ENCODE peak calls at places on chromosome 1, in eight cellular contexts. One of them, this sample, is unnamed.

GRCh38 chr1:211236633-211237321 is 22.4 kb upstream of the RCOR3 start:
- DNase-seq in NCI-H774: no peak
- DNase-seq in NCI-H1105: no peak
- DNase-seq in GM20000: no peak
- DNase-seq in HL-60: no peak
- DNase-seq in KG1: no peak
- DNase-seq in NCI-H1092: no peak
- DNase-seq in activated CD8-positive, alpha-beta memory T cell treated with anti-CD3 and anti-CD28 coated beads for 24 hours: no peak
- DNase-seq in this sample: no peak

GRCh38 chr1:64470670-64471217 is 815 bp downstream of the CACHD1 start:
- DNase-seq in GM20000: peak
- DNase-seq in HL-60: no peak
- DNase-seq in NCI-H1092: no peak
- DNase-seq in KG1: no peak
- DNase-seq in NCI-H1105: no peak
- DNase-seq in activated CD8-positive, alpha-beta memory T cell treated with anti-CD3 and anti-CD28 coated beads for 24 hours: no peak
- DNase-seq in NCI-H774: no peak
- DNase-seq in this sample: peak

GRCh38 chr1:19420606-19421005 is 64.7 kb downstream of the CAPZB start:
- DNase-seq in GM20000: no peak
- DNase-seq in HL-60: no peak
- DNase-seq in NCI-H1105: no peak
- DNase-seq in activated CD8-positive, alpha-beta memory T cell treated with anti-CD3 and anti-CD28 coated beads for 24 hours: no peak
- DNase-seq in KG1: no peak
- DNase-seq in NCI-H774: no peak
- DNase-seq in NCI-H1092: no peak
- DNase-seq in this sample: no peak

GRCh38 chr1:54997711-54997986 is 1.1 kb upstream of the BSND start:
- DNase-seq in HL-60: no peak
- DNase-seq in NCI-H1092: no peak
- DNase-seq in NCI-H1105: no peak
- DNase-seq in NCI-H774: no peak
- DNase-seq in GM20000: no peak
- DNase-seq in activated CD8-positive, alpha-beta memory T cell treated with anti-CD3 and anti-CD28 coated beads for 24 hours: no peak
- DNase-seq in KG1: no peak
- DNase-seq in this sample: no peak

GRCh38 chr1:15039901-15040300 is 113.6 kb upstream of the TMEM51 start:
- DNase-seq in GM20000: no peak
- DNase-seq in NCI-H1105: no peak
- DNase-seq in KG1: no peak
- DNase-seq in activated CD8-positive, alpha-beta memory T cell treated with anti-CD3 and anti-CD28 coated beads for 24 hours: no peak
- DNase-seq in NCI-H1092: no peak
- DNase-seq in HL-60: no peak
- DNase-seq in NCI-H774: no peak
- DNase-seq in this sample: no peak

GRCh38 chr1:34436836-34437235 is 260.1 kb downstream of the C1orf94 start:
- DNase-seq in NCI-H1092: no peak
- DNase-seq in GM20000: no peak
- DNase-seq in NCI-H774: no peak
- DNase-seq in HL-60: no peak
- DNase-seq in NCI-H1105: no peak
- DNase-seq in KG1: no peak
- DNase-seq in activated CD8-positive, alpha-beta memory T cell treated with anti-CD3 and anti-CD28 coated beads for 24 hours: no peak
- DNase-seq in this sample: no peak

GRCh38 chr1:40539338-40539737 is 7.9 kb downstream of the ZNF684 start:
- DNase-seq in NCI-H1105: no peak
- DNase-seq in NCI-H774: no peak
- DNase-seq in activated CD8-positive, alpha-beta memory T cell treated with anti-CD3 and anti-CD28 coated beads for 24 hours: no peak
- DNase-seq in KG1: no peak
- DNase-seq in GM20000: no peak
- DNase-seq in HL-60: peak
- DNase-seq in NCI-H1092: no peak
- DNase-seq in this sample: no peak

GRCh38 chr1:55311057-55311631 is 96.0 kb upstream of the USP24 start:
- DNase-seq in NCI-H1105: no peak
- DNase-seq in NCI-H774: no peak
- DNase-seq in KG1: no peak
- DNase-seq in NCI-H1092: no peak
- DNase-seq in HL-60: no peak
- DNase-seq in GM20000: no peak
- DNase-seq in activated CD8-positive, alpha-beta memory T cell treated with anti-CD3 and anti-CD28 coated beads for 24 hours: no peak
- DNase-seq in this sample: no peak

GRCh38 chr1:91579658-91580228 is 79.1 kb downstream of the CDC7 start:
- DNase-seq in NCI-H1105: no peak
- DNase-seq in KG1: no peak
- DNase-seq in GM20000: no peak
- DNase-seq in HL-60: no peak
- DNase-seq in activated CD8-positive, alpha-beta memory T cell treated with anti-CD3 and anti-CD28 coated beads for 24 hours: no peak
- DNase-seq in NCI-H1092: no peak
- DNase-seq in NCI-H774: no peak
- DNase-seq in this sample: no peak

This sample was measured in hepatocyte.